ENCODE peak calls at places on chromosomes 16 and 17, in five cellular contexts. W is NCI-H345, X is AML-193, G is AG04450, N is BJ. L is an unnamed sample.

GRCh38 chr17:58516644-58517377 is 2.4 kb upstream of the MTMR4 start:
- DNase-seq in W (no peak), N (no peak), X (no peak), G (no peak), L (no peak)

GRCh38 chr16:3113765-3114479 is 1.5 kb downstream of the ZNF205 start:
- DNase-seq in G (no peak), W (no peak), X (no peak), N (no peak), L (no peak)

GRCh38 chr17:59093702-59094231 is 12.9 kb downstream of the TRIM37 start:
- DNase-seq in N (peak), W (no peak), X (no peak), G (peak), L (no peak)

GRCh38 chr17:45812102-45812501 is 28.0 kb downstream of the CRHR1 start:
- DNase-seq in X (peak), W (no peak), G (no peak), N (no peak), L (peak)

GRCh38 chr17:80244871-80245509 is 15.7 kb upstream of the RNF213 start:
- DNase-seq in N (no peak), G (no peak), W (no peak), X (no peak), L (no peak)

GRCh38 chr17:7436556-7437368 is 1.5 kb downstream of the TMEM102 start:
- DNase-seq in G (no peak), N (no peak), X (peak), W (peak), L (peak)

GRCh38 chr17:11515901-11516300 is 82.4 kb upstream of the DNAH9 start:
- DNase-seq in G (no peak), N (no peak), X (no peak), W (no peak), L (no peak)

GRCh38 chr16:67563708-67564468 is 1.6 kb downstream of the CTCF start:
- DNase-seq in G (peak), X (peak), N (no peak), W (peak), L (peak)

GRCh38 chr17:80774146-80774545 is 217.5 kb upstream of the CHMP6 start:
- DNase-seq in W (no peak), N (no peak), X (no peak), G (no peak), L (no peak)

GRCh38 chr17:10117581-10118001 is 80.8 kb downstream of the GAS7 start:
- DNase-seq in G (no peak), W (no peak), N (no peak), X (peak), L (peak)

GRCh38 chr17:39231587-39232551 is 6.1 kb upstream of the STAC2 start:
- DNase-seq in W (peak), X (peak), N (no peak), G (no peak), L (peak)

GRCh38 chr17:45895304-45895968 is 1.1 kb downstream of the MAPT start:
- DNase-seq in W (peak), X (no peak), G (no peak), N (no peak), L (no peak)

GRCh38 chr16:66604376-66605176 is at the start of gene CMTM3:
- DNase-seq in X (peak), W (peak), G (no peak), N (no peak), L (peak)

GRCh38 chr17:77349976-77350830 is 209.4 kb downstream of the SEC14L1 start:
- DNase-seq in N (no peak), G (no peak), X (no peak), W (no peak), L (no peak)

GRCh38 chr17:5705081-5705875 is 121.0 kb upstream of the NLRP1 start:
- DNase-seq in X (no peak), W (no peak), G (no peak), N (no peak), L (peak)

GRCh38 chr16:75138636-75139035 is 9.7 kb upstream of the ZFP1 start:
- DNase-seq in N (no peak), X (no peak), W (no peak), G (no peak), L (no peak)

GRCh38 chr16:81431554-81432353 is 12.9 kb upstream of the CMIP start:
- DNase-seq in X (no peak), W (peak), G (peak), N (peak), L (peak)

GRCh38 chr16:83689385-83689831 is 118.4 kb upstream of the HSBP1 start:
- DNase-seq in W (no peak), N (peak), X (peak), G (peak), L (peak)

GRCh38 chr17:17359271-17359670 is 56.1 kb downstream of the NT5M start:
- DNase-seq in X (no peak), W (no peak), N (no peak), G (no peak), L (no peak)

GRCh38 chr17:80703109-80703508 is 158.5 kb downstream of the RPTOR start:
- DNase-seq in W (no peak), X (no peak), G (no peak), N (no peak), L (peak)

GRCh38 chr16:78895661-78896060 is 704.9 kb downstream of the MAF start:
- DNase-seq in X (no peak), N (no peak), G (no peak), W (no peak), L (no peak)

GRCh38 chr16:11596572-11597226 is 10.0 kb upstream of the LITAF start:
- DNase-seq in X (no peak), N (no peak), G (no peak), W (no peak), L (no peak)

GRCh38 chr17:36592316-36592710 is 634 bp downstream of the DHRS11 start:
- DNase-seq in W (peak), X (no peak), N (no peak), G (no peak), L (peak)

GRCh38 chr16:79089735-79090284 is 510.7 kb downstream of the MAF start:
- DNase-seq in X (peak), W (no peak), N (no peak), G (no peak), L (peak)